ENCODE peak calls at places on chromosomes 16 and 17, in six cellular contexts. One of them, this sample, is unnamed.

GRCh38 chr17:82551779-82552457 is 32.4 kb downstream of the FOXK2 start:
- DNase-seq in endothelial cell: peak
- DNase-seq in Daoy: peak
- DNase-seq in activated T-cell treated with anti-CD3 and anti-CD28 coated beads, Interleukin-2, amount 50 U/mL, for 72 hours: peak
- DNase-seq in AG10803: peak
- DNase-seq in fibroblast of lung: peak
- DNase-seq in this sample: peak

GRCh38 chr17:78944026-78944425 is 18.8 kb upstream of the TIMP2 start:
- DNase-seq in endothelial cell: no peak
- DNase-seq in Daoy: no peak
- DNase-seq in activated T-cell treated with anti-CD3 and anti-CD28 coated beads, Interleukin-2, amount 50 U/mL, for 72 hours: no peak
- DNase-seq in AG10803: no peak
- DNase-seq in fibroblast of lung: no peak
- DNase-seq in this sample: no peak

GRCh38 chr17:81567191-81567590 is 15.0 kb upstream of the FAAP100 start:
- DNase-seq in endothelial cell: no peak
- DNase-seq in Daoy: no peak
- DNase-seq in activated T-cell treated with anti-CD3 and anti-CD28 coated beads, Interleukin-2, amount 50 U/mL, for 72 hours: no peak
- DNase-seq in AG10803: no peak
- DNase-seq in fibroblast of lung: no peak
- DNase-seq in this sample: no peak

GRCh38 chr17:68863091-68863652 is 92.0 kb downstream of the ABCA8 start:
- DNase-seq in endothelial cell: no peak
- DNase-seq in Daoy: no peak
- DNase-seq in activated T-cell treated with anti-CD3 and anti-CD28 coated beads, Interleukin-2, amount 50 U/mL, for 72 hours: no peak
- DNase-seq in AG10803: no peak
- DNase-seq in fibroblast of lung: no peak
- DNase-seq in this sample: no peak

GRCh38 chr17:28698253-28698941 is 13.3 kb downstream of the PROCA1 start:
- DNase-seq in endothelial cell: no peak
- DNase-seq in Daoy: no peak
- DNase-seq in activated T-cell treated with anti-CD3 and anti-CD28 coated beads, Interleukin-2, amount 50 U/mL, for 72 hours: no peak
- DNase-seq in AG10803: peak
- DNase-seq in fibroblast of lung: no peak
- DNase-seq in this sample: no peak

GRCh38 chr16:69240336-69240735 is 53.4 kb downstream of the SNTB2 start:
- DNase-seq in endothelial cell: no peak
- DNase-seq in Daoy: no peak
- DNase-seq in activated T-cell treated with anti-CD3 and anti-CD28 coated beads, Interleukin-2, amount 50 U/mL, for 72 hours: no peak
- DNase-seq in AG10803: peak
- DNase-seq in fibroblast of lung: peak
- DNase-seq in this sample: no peak

GRCh38 chr16:2843526-2843925 is 13.4 kb downstream of the ZG16B start:
- DNase-seq in endothelial cell: no peak
- DNase-seq in Daoy: no peak
- DNase-seq in activated T-cell treated with anti-CD3 and anti-CD28 coated beads, Interleukin-2, amount 50 U/mL, for 72 hours: no peak
- DNase-seq in AG10803: no peak
- DNase-seq in fibroblast of lung: no peak
- DNase-seq in this sample: no peak

GRCh38 chr17:37110012-37110701 is 161.4 kb downstream of the AATF start:
- DNase-seq in endothelial cell: no peak
- DNase-seq in Daoy: no peak
- DNase-seq in activated T-cell treated with anti-CD3 and anti-CD28 coated beads, Interleukin-2, amount 50 U/mL, for 72 hours: no peak
- DNase-seq in AG10803: no peak
- DNase-seq in fibroblast of lung: no peak
- DNase-seq in this sample: no peak

GRCh38 chr17:246851-247421 is 65.5 kb upstream of the DOC2B start:
- DNase-seq in endothelial cell: no peak
- DNase-seq in Daoy: no peak
- DNase-seq in activated T-cell treated with anti-CD3 and anti-CD28 coated beads, Interleukin-2, amount 50 U/mL, for 72 hours: no peak
- DNase-seq in AG10803: no peak
- DNase-seq in fibroblast of lung: no peak
- DNase-seq in this sample: no peak

GRCh38 chr17:5122586-5123342 is 6.9 kb downstream of the USP6 start:
- DNase-seq in endothelial cell: peak
- DNase-seq in Daoy: peak
- DNase-seq in activated T-cell treated with anti-CD3 and anti-CD28 coated beads, Interleukin-2, amount 50 U/mL, for 72 hours: peak
- DNase-seq in AG10803: no peak
- DNase-seq in fibroblast of lung: no peak
- DNase-seq in this sample: peak

GRCh38 chr17:32102697-32103096 is 39.6 kb upstream of the RHOT1 start:
- DNase-seq in endothelial cell: no peak
- DNase-seq in Daoy: peak
- DNase-seq in activated T-cell treated with anti-CD3 and anti-CD28 coated beads, Interleukin-2, amount 50 U/mL, for 72 hours: no peak
- DNase-seq in AG10803: peak
- DNase-seq in fibroblast of lung: peak
- DNase-seq in this sample: no peak

GRCh38 chr16:638836-639235 is 2.7 kb upstream of the METTL26 start:
- DNase-seq in endothelial cell: no peak
- DNase-seq in Daoy: no peak
- DNase-seq in activated T-cell treated with anti-CD3 and anti-CD28 coated beads, Interleukin-2, amount 50 U/mL, for 72 hours: no peak
- DNase-seq in AG10803: no peak
- DNase-seq in fibroblast of lung: no peak
- DNase-seq in this sample: no peak

GRCh38 chr16:46737621-46738214 is 10.4 kb downstream of the MYLK3 start:
- DNase-seq in endothelial cell: no peak
- DNase-seq in Daoy: no peak
- DNase-seq in activated T-cell treated with anti-CD3 and anti-CD28 coated beads, Interleukin-2, amount 50 U/mL, for 72 hours: no peak
- DNase-seq in AG10803: no peak
- DNase-seq in fibroblast of lung: no peak
- DNase-seq in this sample: no peak

GRCh38 chr17:75152971-75153853 is 1.1 kb downstream of the JPT1 start:
- DNase-seq in endothelial cell: peak
- DNase-seq in Daoy: peak
- DNase-seq in activated T-cell treated with anti-CD3 and anti-CD28 coated beads, Interleukin-2, amount 50 U/mL, for 72 hours: peak
- DNase-seq in AG10803: no peak
- DNase-seq in fibroblast of lung: peak
- DNase-seq in this sample: peak

GRCh38 chr16:14447783-14448182 is 182.3 kb downstream of the PARN start:
- DNase-seq in endothelial cell: no peak
- DNase-seq in Daoy: no peak
- DNase-seq in activated T-cell treated with anti-CD3 and anti-CD28 coated beads, Interleukin-2, amount 50 U/mL, for 72 hours: no peak
- DNase-seq in AG10803: no peak
- DNase-seq in fibroblast of lung: no peak
- DNase-seq in this sample: no peak

GRCh38 chr17:15086776-15087175 is 178.3 kb downstream of the PMP22 start:
- DNase-seq in endothelial cell: no peak
- DNase-seq in Daoy: no peak
- DNase-seq in activated T-cell treated with anti-CD3 and anti-CD28 coated beads, Interleukin-2, amount 50 U/mL, for 72 hours: no peak
- DNase-seq in AG10803: no peak
- DNase-seq in fibroblast of lung: no peak
- DNase-seq in this sample: no peak

GRCh38 chr17:44069974-44070454 is 521 bp upstream of the G6PC3 start:
- DNase-seq in endothelial cell: no peak
- DNase-seq in Daoy: no peak
- DNase-seq in activated T-cell treated with anti-CD3 and anti-CD28 coated beads, Interleukin-2, amount 50 U/mL, for 72 hours: no peak
- DNase-seq in AG10803: peak
- DNase-seq in fibroblast of lung: peak
- DNase-seq in this sample: no peak

GRCh38 chr17:61967729-61968128 is 39.9 kb upstream of the INTS2 start:
- DNase-seq in endothelial cell: no peak
- DNase-seq in Daoy: no peak
- DNase-seq in activated T-cell treated with anti-CD3 and anti-CD28 coated beads, Interleukin-2, amount 50 U/mL, for 72 hours: no peak
- DNase-seq in AG10803: no peak
- DNase-seq in fibroblast of lung: no peak
- DNase-seq in this sample: no peak

GRCh38 chr16:78562156-78562555 is 462.7 kb downstream of the WWOX start:
- DNase-seq in endothelial cell: no peak
- DNase-seq in Daoy: no peak
- DNase-seq in activated T-cell treated with anti-CD3 and anti-CD28 coated beads, Interleukin-2, amount 50 U/mL, for 72 hours: no peak
- DNase-seq in AG10803: no peak
- DNase-seq in fibroblast of lung: peak
- DNase-seq in this sample: no peak

GRCh38 chr17:40694584-40694983 is 9.0 kb downstream of the KRT24 start:
- DNase-seq in endothelial cell: no peak
- DNase-seq in Daoy: no peak
- DNase-seq in activated T-cell treated with anti-CD3 and anti-CD28 coated beads, Interleukin-2, amount 50 U/mL, for 72 hours: no peak
- DNase-seq in AG10803: no peak
- DNase-seq in fibroblast of lung: no peak
- DNase-seq in this sample: no peak

GRCh38 chr17:59161477-59161876 is 5.9 kb downstream of the PRR11 start:
- DNase-seq in endothelial cell: no peak
- DNase-seq in Daoy: no peak
- DNase-seq in activated T-cell treated with anti-CD3 and anti-CD28 coated beads, Interleukin-2, amount 50 U/mL, for 72 hours: no peak
- DNase-seq in AG10803: no peak
- DNase-seq in fibroblast of lung: no peak
- DNase-seq in this sample: no peak

GRCh38 chr16:14586637-14587036 is 43.4 kb downstream of the PARN start:
- DNase-seq in endothelial cell: no peak
- DNase-seq in Daoy: no peak
- DNase-seq in activated T-cell treated with anti-CD3 and anti-CD28 coated beads, Interleukin-2, amount 50 U/mL, for 72 hours: no peak
- DNase-seq in AG10803: no peak
- DNase-seq in fibroblast of lung: no peak
- DNase-seq in this sample: no peak

GRCh38 chr17:21394265-21394664 is 18.1 kb downstream of the KCNJ12 start:
- DNase-seq in endothelial cell: no peak
- DNase-seq in Daoy: peak
- DNase-seq in activated T-cell treated with anti-CD3 and anti-CD28 coated beads, Interleukin-2, amount 50 U/mL, for 72 hours: no peak
- DNase-seq in AG10803: peak
- DNase-seq in fibroblast of lung: peak
- DNase-seq in this sample: no peak

GRCh38 chr17:12768267-12768666 is 21.0 kb upstream of the ARHGAP44 start:
- DNase-seq in endothelial cell: no peak
- DNase-seq in Daoy: no peak
- DNase-seq in activated T-cell treated with anti-CD3 and anti-CD28 coated beads, Interleukin-2, amount 50 U/mL, for 72 hours: no peak
- DNase-seq in AG10803: no peak
- DNase-seq in fibroblast of lung: no peak
- DNase-seq in this sample: no peak

GRCh38 chr17:81200695-81201580 is 21.8 kb downstream of the CEP131 start:
- DNase-seq in endothelial cell: peak
- DNase-seq in Daoy: peak
- DNase-seq in activated T-cell treated with anti-CD3 and anti-CD28 coated beads, Interleukin-2, amount 50 U/mL, for 72 hours: peak
- DNase-seq in AG10803: peak
- DNase-seq in fibroblast of lung: peak
- DNase-seq in this sample: peak

GRCh38 chr17:52410781-52411180 is 252.3 kb upstream of the CA10 start:
- DNase-seq in endothelial cell: no peak
- DNase-seq in Daoy: no peak
- DNase-seq in activated T-cell treated with anti-CD3 and anti-CD28 coated beads, Interleukin-2, amount 50 U/mL, for 72 hours: no peak
- DNase-seq in AG10803: no peak
- DNase-seq in fibroblast of lung: no peak
- DNase-seq in this sample: no peak

GRCh38 chr17:4074831-4075495 is 67.9 kb downstream of the ZZEF1 start:
- DNase-seq in endothelial cell: peak
- DNase-seq in Daoy: peak
- DNase-seq in activated T-cell treated with anti-CD3 and anti-CD28 coated beads, Interleukin-2, amount 50 U/mL, for 72 hours: peak
- DNase-seq in AG10803: peak
- DNase-seq in fibroblast of lung: peak
- DNase-seq in this sample: peak

GRCh38 chr17:12994341-12995074 is 23.3 kb downstream of the ELAC2 start:
- DNase-seq in endothelial cell: no peak
- DNase-seq in Daoy: no peak
- DNase-seq in activated T-cell treated with anti-CD3 and anti-CD28 coated beads, Interleukin-2, amount 50 U/mL, for 72 hours: no peak
- DNase-seq in AG10803: no peak
- DNase-seq in fibroblast of lung: no peak
- DNase-seq in this sample: no peak

GRCh38 chr16:3012246-3012645 is 477 bp upstream of the CLDN9 start:
- DNase-seq in endothelial cell: no peak
- DNase-seq in Daoy: no peak
- DNase-seq in activated T-cell treated with anti-CD3 and anti-CD28 coated beads, Interleukin-2, amount 50 U/mL, for 72 hours: no peak
- DNase-seq in AG10803: no peak
- DNase-seq in fibroblast of lung: no peak
- DNase-seq in this sample: no peak

GRCh38 chr16:9980981-9981380 is 201.2 kb downstream of the GRIN2A start:
- DNase-seq in endothelial cell: no peak
- DNase-seq in Daoy: no peak
- DNase-seq in activated T-cell treated with anti-CD3 and anti-CD28 coated beads, Interleukin-2, amount 50 U/mL, for 72 hours: no peak
- DNase-seq in AG10803: no peak
- DNase-seq in fibroblast of lung: no peak
- DNase-seq in this sample: no peak

GRCh38 chr17:1724869-1725641 is 551 bp downstream of the WDR81 start:
- DNase-seq in endothelial cell: no peak
- DNase-seq in Daoy: no peak
- DNase-seq in activated T-cell treated with anti-CD3 and anti-CD28 coated beads, Interleukin-2, amount 50 U/mL, for 72 hours: no peak
- DNase-seq in AG10803: no peak
- DNase-seq in fibroblast of lung: peak
- DNase-seq in this sample: no peak

GRCh38 chr17:82365586-82366295 is 5.8 kb upstream of the UTS2R start:
- DNase-seq in endothelial cell: no peak
- DNase-seq in Daoy: no peak
- DNase-seq in activated T-cell treated with anti-CD3 and anti-CD28 coated beads, Interleukin-2, amount 50 U/mL, for 72 hours: no peak
- DNase-seq in AG10803: no peak
- DNase-seq in fibroblast of lung: no peak
- DNase-seq in this sample: no peak

GRCh38 chr17:60381958-60382357 is 10.0 kb downstream of the USP32 start:
- DNase-seq in endothelial cell: no peak
- DNase-seq in Daoy: no peak
- DNase-seq in activated T-cell treated with anti-CD3 and anti-CD28 coated beads, Interleukin-2, amount 50 U/mL, for 72 hours: no peak
- DNase-seq in AG10803: no peak
- DNase-seq in fibroblast of lung: no peak
- DNase-seq in this sample: no peak

GRCh38 chr17:45132302-45132568 is at the start of gene PLCD3:
- DNase-seq in endothelial cell: no peak
- DNase-seq in Daoy: no peak
- DNase-seq in activated T-cell treated with anti-CD3 and anti-CD28 coated beads, Interleukin-2, amount 50 U/mL, for 72 hours: no peak
- DNase-seq in AG10803: no peak
- DNase-seq in fibroblast of lung: no peak
- DNase-seq in this sample: no peak

GRCh38 chr17:14306602-14307001 is 5.7 kb downstream of the HS3ST3B1 start:
- DNase-seq in endothelial cell: no peak
- DNase-seq in Daoy: no peak
- DNase-seq in activated T-cell treated with anti-CD3 and anti-CD28 coated beads, Interleukin-2, amount 50 U/mL, for 72 hours: no peak
- DNase-seq in AG10803: peak
- DNase-seq in fibroblast of lung: no peak
- DNase-seq in this sample: no peak

GRCh38 chr17:39212200-39212810 is 12.2 kb downstream of the RPL19 start:
- DNase-seq in endothelial cell: no peak
- DNase-seq in Daoy: no peak
- DNase-seq in activated T-cell treated with anti-CD3 and anti-CD28 coated beads, Interleukin-2, amount 50 U/mL, for 72 hours: no peak
- DNase-seq in AG10803: peak
- DNase-seq in fibroblast of lung: no peak
- DNase-seq in this sample: no peak

GRCh38 chr16:50653633-50654524 is 27.2 kb downstream of the SNX20 start:
- DNase-seq in endothelial cell: no peak
- DNase-seq in Daoy: no peak
- DNase-seq in activated T-cell treated with anti-CD3 and anti-CD28 coated beads, Interleukin-2, amount 50 U/mL, for 72 hours: no peak
- DNase-seq in AG10803: no peak
- DNase-seq in fibroblast of lung: no peak
- DNase-seq in this sample: no peak

GRCh38 chr17:330993-331701 is 21.5 kb downstream of the RPH3AL start:
- DNase-seq in endothelial cell: no peak
- DNase-seq in Daoy: no peak
- DNase-seq in activated T-cell treated with anti-CD3 and anti-CD28 coated beads, Interleukin-2, amount 50 U/mL, for 72 hours: no peak
- DNase-seq in AG10803: no peak
- DNase-seq in fibroblast of lung: no peak
- DNase-seq in this sample: peak

GRCh38 chr17:47812146-47812920 is 9.3 kb downstream of the OSBPL7 start:
- DNase-seq in endothelial cell: no peak
- DNase-seq in Daoy: no peak
- DNase-seq in activated T-cell treated with anti-CD3 and anti-CD28 coated beads, Interleukin-2, amount 50 U/mL, for 72 hours: no peak
- DNase-seq in AG10803: no peak
- DNase-seq in fibroblast of lung: no peak
- DNase-seq in this sample: no peak

This sample was measured in cardiac muscle cell.